ENCODE peak calls at places on chromosomes 11 and 22, in nine cellular contexts. M is tibial nerve, N is A549, O is K562, A is heart left ventricle, S is uterus, B is GM12878, L is transverse colon, F is HCT116. W is an unnamed sample.

GRCh38 chr22:23670378-23671295 is 20.2 kb upstream of the RGL4 start:
- DNase-seq in M (no peak), N (no peak), O (no peak), A (no peak), S (no peak), B (no peak), L (no peak), F (no peak), W (no peak)

GRCh38 chr11:69125861-69126260 is 29.9 kb upstream of the SMIM38 start:
- DNase-seq in M (no peak), N (no peak), O (no peak), A (no peak), S (no peak), B (no peak), L (no peak), F (no peak), W (no peak)

GRCh38 chr11:40425168-40425567 is 1034.3 kb downstream of the LRRC4C start:
- DNase-seq in M (no peak), N (no peak), O (no peak), A (no peak), S (no peak), B (no peak), L (no peak), F (no peak), W (no peak)

GRCh38 chr11:65492637-65493366 is 6.0 kb upstream of the MALAT1 start:
- DNase-seq in M (peak; percentile 96), N (no peak), O (peak; percentile 68), A (peak; percentile 94), S (peak; percentile 88), B (peak; percentile 68), L (peak; percentile 87), F (no peak), W (peak; percentile 92)

GRCh38 chr11:68372625-68373024 is 60.2 kb downstream of the LRP5 start:
- DNase-seq in M (no peak), N (no peak), O (no peak), A (no peak), S (no peak), B (no peak), L (no peak), F (no peak), W (no peak)

GRCh38 chr11:100930185-100930778 is 199.3 kb downstream of the PGR start:
- DNase-seq in M (no peak), N (peak; percentile 25), O (peak; percentile 33), A (no peak), S (no peak), B (no peak), L (no peak), F (peak; percentile 47), W (no peak)

GRCh38 chr22:37870273-37870672 is 21.1 kb downstream of the EIF3L start:
- DNase-seq in M (no peak), N (no peak), O (no peak), A (no peak), S (no peak), B (no peak), L (no peak), F (no peak), W (no peak)

GRCh38 chr11:2318707-2319106 is 16.9 kb downstream of the TSPAN32 start:
- DNase-seq in M (no peak), N (no peak), O (no peak), A (no peak), S (peak; percentile 4), B (no peak), L (no peak), F (no peak), W (no peak)

GRCh38 chr22:24176630-24177029 is 4.7 kb upstream of the SUSD2 start:
- DNase-seq in M (no peak), N (no peak), O (no peak), A (peak; percentile 90), S (peak; percentile 57), B (no peak), L (no peak), F (no peak), W (no peak)

GRCh38 chr11:102564110-102564509 is 33.6 kb upstream of the MMP7 start:
- DNase-seq in M (no peak), N (peak; percentile 64), O (peak; percentile 30), A (no peak), S (no peak), B (no peak), L (no peak), F (peak; percentile 74), W (no peak)

GRCh38 chr22:33451851-33452469 is 393.8 kb upstream of the SYN3 start:
- DNase-seq in M (no peak), N (no peak), O (no peak), A (no peak), S (no peak), B (no peak), L (no peak), F (no peak), W (no peak)

GRCh38 chr11:78208257-78209165 is 19.8 kb downstream of the USP35 start:
- DNase-seq in M (no peak), N (no peak), O (no peak), A (no peak), S (no peak), B (no peak), L (no peak), F (no peak), W (no peak)

DNA sequence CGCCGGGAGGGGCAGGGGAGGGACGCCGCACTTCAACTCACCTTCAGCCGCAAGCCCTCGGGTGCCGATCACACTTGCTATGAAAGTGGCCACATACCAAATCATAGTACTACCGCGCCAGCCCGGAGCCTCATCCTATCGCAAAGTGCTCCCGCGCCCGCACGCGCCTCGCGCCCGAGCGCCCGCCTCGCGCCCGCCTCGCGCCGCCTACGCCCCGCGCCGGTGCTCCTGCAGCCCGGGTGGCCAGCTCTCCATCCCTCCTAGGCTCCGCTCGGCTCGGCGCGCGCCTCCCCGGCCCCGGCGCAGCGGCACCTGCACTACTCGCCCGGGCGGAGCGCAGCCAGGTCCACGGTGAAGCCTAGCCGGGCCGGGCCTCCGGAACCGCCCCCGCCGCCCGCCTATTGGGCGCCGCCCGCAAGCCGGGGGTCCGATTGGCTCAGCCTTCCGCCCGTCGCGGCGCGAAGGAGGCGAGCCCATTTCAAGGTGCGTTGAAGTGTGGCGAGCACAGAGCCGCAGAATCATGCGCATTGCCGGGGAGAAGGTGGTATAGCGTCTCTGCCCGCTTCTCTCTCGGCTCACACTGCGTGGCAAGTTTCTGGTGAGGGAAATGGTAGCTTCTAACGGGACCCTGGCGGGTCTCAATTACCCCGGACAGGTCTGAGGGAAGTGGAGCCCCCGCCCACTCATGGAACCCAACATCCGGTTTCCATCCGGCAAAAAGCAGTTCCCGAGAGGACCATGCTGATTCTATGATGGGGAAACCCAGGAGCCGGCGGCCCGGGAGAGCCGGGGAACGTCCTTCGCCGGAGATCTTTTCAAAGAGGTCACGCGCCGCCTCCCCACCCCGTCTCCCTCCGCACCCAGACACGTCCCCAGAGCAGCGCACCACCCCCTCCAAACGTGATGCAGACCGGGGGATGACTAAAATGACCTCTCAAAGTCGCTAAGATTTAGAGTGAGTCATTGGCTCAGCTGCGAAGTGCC is at the start of gene IGSF9B:
- DNase-seq in M (peak; percentile 63), N (peak; percentile 92), O (peak; percentile 46), A (peak; percentile 89), S (peak; percentile 90), B (peak; percentile 49), L (peak; percentile 89), F (peak; percentile 67), W (peak; percentile 67)
- TF ChIP-seq POLR2A in M (no peak), N (no peak), O (no peak), A (peak; percentile 53), S (peak; percentile 91), B (no peak), L (no peak), F (peak; percentile 52), W (no peak)

GRCh38 chr11:119149371-119150275 is 771 bp downstream of the ABCG4 start:
- DNase-seq in M (no peak), N (no peak), O (no peak), A (no peak), S (no peak), B (no peak), L (no peak), F (no peak), W (no peak)

GRCh38 chr11:119152604-119153003 is 3.8 kb downstream of the ABCG4 start:
- DNase-seq in M (no peak), N (no peak), O (no peak), A (no peak), S (no peak), B (no peak), L (no peak), F (no peak), W (no peak)

GRCh38 chr11:119152043-119152442 is 3.2 kb downstream of the ABCG4 start:
- DNase-seq in M (no peak), N (no peak), O (no peak), A (no peak), S (no peak), B (no peak), L (no peak), F (no peak), W (no peak)

GRCh38 chr11:119147604-119148333 is 1.1 kb upstream of the ABCG4 start:
- DNase-seq in M (no peak), N (no peak), O (no peak), A (no peak), S (no peak), B (no peak), L (no peak), F (no peak), W (no peak)

DNA sequence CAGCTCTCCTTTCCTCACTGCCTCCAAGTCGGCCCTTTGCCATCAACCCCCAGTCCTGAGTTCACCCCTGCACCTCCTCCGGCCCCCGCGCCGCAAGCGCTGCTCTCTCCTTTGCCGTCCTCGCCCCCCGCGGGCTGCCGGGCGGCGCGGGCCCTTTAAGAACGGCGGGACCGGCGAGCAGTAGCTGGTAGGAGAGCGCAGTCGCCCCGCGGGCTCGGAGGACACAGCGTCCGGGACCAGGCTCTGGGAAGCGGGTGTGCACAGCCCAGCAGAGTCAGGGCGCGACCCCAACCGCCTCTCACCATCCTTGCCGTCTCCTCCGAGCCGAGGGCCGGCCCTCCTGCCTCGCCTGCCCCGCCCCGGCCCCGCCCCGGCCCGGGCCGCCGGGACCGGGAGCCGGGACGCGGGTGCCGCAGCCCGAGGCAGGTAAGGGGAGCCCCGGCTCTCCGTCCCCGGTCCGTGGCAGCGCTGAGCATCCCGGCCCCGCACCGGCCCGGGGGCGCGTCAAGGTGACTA is at the start of gene ABCG4:
- DNase-seq in M (no peak), N (no peak), O (no peak), A (no peak), S (no peak), B (no peak), L (no peak), F (no peak), W (no peak)
- H3K4me3 ChIP-seq in M (peak within 1 kb of the TSS; percentile 55), N (peak within 1 kb of the TSS; percentile 51), O (peak within 1 kb of the TSS; percentile 42), A (peak within 1 kb of the TSS; percentile 55), S (peak within 1 kb of the TSS; percentile 50), B (peak within 1 kb of the TSS; percentile 67), L (peak within 1 kb of the TSS; percentile 38), F (peak within 1 kb of the TSS; percentile 48), W (peak within 1 kb of the TSS; percentile 40)

GRCh38 chr11:129023968-129024676 is 81.5 kb upstream of the TP53AIP1 start:
- DNase-seq in M (no peak), N (no peak), O (no peak), A (no peak), S (no peak), B (no peak), L (peak; percentile 87), F (peak; percentile 82), W (no peak)
- TF ChIP-seq POLR2A in M (no peak), N (no peak), O (no peak), A (no peak), S (no peak), B (no peak), L (peak; percentile 94), F (no peak), W (no peak)

DNA sequence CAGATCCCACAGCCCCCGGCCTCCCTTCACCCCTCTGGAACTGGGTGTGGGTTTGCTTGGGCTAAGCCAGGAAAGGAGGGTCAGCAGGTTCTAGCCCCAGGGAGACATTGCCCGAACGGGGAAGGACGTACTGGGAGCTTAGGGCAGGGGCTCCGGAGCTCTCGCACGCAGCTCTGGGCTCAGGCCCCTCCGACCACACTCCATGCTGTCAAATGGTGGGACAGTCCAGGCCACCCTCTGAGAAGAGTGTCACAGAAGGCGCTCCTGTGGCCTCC is 13.3 kb upstream of the TEF start:
- DNase-seq in M (no peak), N (no peak), O (no peak), A (no peak), S (no peak), B (no peak), L (no peak), F (no peak), W (no peak)
- H3K4me3 ChIP-seq in M (peak overlapping the region; percentile 38), N (no peak overlapping the region), O (no peak overlapping the region), A (peak overlapping the region; percentile 42), S (peak overlapping the region; percentile 42), B (no peak overlapping the region), L (no peak overlapping the region), F (no peak overlapping the region), W (no peak overlapping the region)

W was measured in lower leg skin.